ENCODE peak calls at places on chromosome 19, in eight cellular contexts. Z is CD4-positive, alpha-beta T cell; N is tibial artery; A is ovary; U is mammary epithelial cell; D is PC-9; C is left ventricle myocardium inferior; G is CD4-positive, CD25-positive, alpha-beta regulatory T cell. O is an unnamed sample.

GRCh38 chr19:17830567-17831418 is 9.5 kb upstream of the INSL3 start:
- DNase-seq in Z (peak; percentile 48), N (no peak), A (peak; percentile 97), U (no peak), D (peak; percentile 94), C (no peak), G (peak; percentile 32), O (peak; percentile 25)

GRCh38 chr19:16001481-16002312 is 52.9 kb downstream of the OR10H4 start:
- DNase-seq in Z (peak; percentile 17), N (no peak), A (no peak), U (peak; percentile 45), D (no peak), C (no peak), G (no peak), O (no peak)

GRCh38 chr19:31348416-31349159 is 648 bp downstream of the TSHZ3 start:
- DNase-seq in Z (no peak), N (peak; percentile 43), A (peak; percentile 65), U (peak; percentile 69), D (no peak), C (peak; percentile 41), G (no peak), O (no peak)

GRCh38 chr19:51750381-51751124 is 1.1 kb downstream of the FPR1 start:
- DNase-seq in Z (no peak), N (no peak), A (no peak), U (peak; percentile 86), D (no peak), C (no peak), G (no peak), O (no peak)

GRCh38 chr19:17772172-17772571 is 20.9 kb downstream of the FCHO1 start:
- DNase-seq in Z (no peak), N (no peak), A (no peak), U (no peak), D (no peak), C (no peak), G (no peak), O (no peak)

GRCh38 chr19:38869836-38870607 is 8.1 kb downstream of the RINL start:
- DNase-seq in Z (peak; percentile 94), N (peak; percentile 78), A (peak; percentile 81), U (peak; percentile 46), D (no peak), C (peak; percentile 89), G (peak; percentile 93), O (peak; percentile 93)

GRCh38 chr19:41845051-41845590 is 279 bp downstream of the DMRTC2 start:
- DNase-seq in Z (no peak), N (no peak), A (no peak), U (no peak), D (no peak), C (no peak), G (no peak), O (no peak)

GRCh38 chr19:51098366-51099069 is 9.7 kb downstream of the CTU1 start:
- DNase-seq in Z (no peak), N (no peak), A (peak; percentile 47), U (no peak), D (no peak), C (peak; percentile 65), G (peak; percentile 19), O (peak; percentile 18)

GRCh38 chr19:39408392-39409206 is 2.0 kb downstream of the ZFP36 start:
- DNase-seq in Z (peak; percentile 56), N (no peak), A (no peak), U (peak; percentile 61), D (no peak), C (no peak), G (no peak), O (no peak)

GRCh38 chr19:8324186-8325050 is 3.1 kb downstream of the RPS28 start:
- DNase-seq in Z (no peak), N (no peak), A (no peak), U (no peak), D (no peak), C (no peak), G (no peak), O (no peak)

GRCh38 chr19:50058425-50058824 is 32.6 kb downstream of the ZNF473 start:
- DNase-seq in Z (no peak), N (no peak), A (no peak), U (no peak), D (no peak), C (no peak), G (no peak), O (no peak)
- H3K9me3 ChIP-seq in Z (peaks cover 26% of the 10 kb centered on the region), N (peaks cover 27% of the 10 kb centered on the region), A (peaks cover 5% of the 10 kb centered on the region), U (peaks cover 22% of the 10 kb centered on the region), D (peaks cover 32% of the 10 kb centered on the region), C (peaks cover 52% of the 10 kb centered on the region), G (peaks cover 18% of the 10 kb centered on the region), O (peaks cover 5% of the 10 kb centered on the region)

GRCh38 chr19:7197760-7198696 is 96.2 kb downstream of the INSR start:
- DNase-seq in Z (peak; percentile 86), N (peak; percentile 93), A (peak; percentile 95), U (peak; percentile 92), D (peak; percentile 86), C (peak; percentile 94), G (peak; percentile 79), O (peak; percentile 90)

GRCh38 chr19:7202888-7203287 is 91.3 kb downstream of the INSR start:
- DNase-seq in Z (no peak), N (no peak), A (no peak), U (no peak), D (no peak), C (no peak), G (no peak), O (no peak)

GRCh38 chr19:7199613-7200533 is 94.3 kb downstream of the INSR start:
- DNase-seq in Z (no peak), N (no peak), A (no peak), U (no peak), D (peak; percentile 4), C (no peak), G (no peak), O (no peak)

GRCh38 chr19:7203317-7203716 is 90.9 kb downstream of the INSR start:
- DNase-seq in Z (no peak), N (no peak), A (no peak), U (no peak), D (no peak), C (no peak), G (no peak), O (no peak)

GRCh38 chr19:7200739-7201138 is 93.5 kb downstream of the INSR start:
- DNase-seq in Z (no peak), N (no peak), A (no peak), U (no peak), D (no peak), C (no peak), G (no peak), O (no peak)
- H3K9me3 ChIP-seq in Z (no peaks in the 10 kb centered on the region), N (no peaks in the 10 kb centered on the region), A (no peaks in the 10 kb centered on the region), U (peaks cover 2% of the 10 kb centered on the region), D (no peaks in the 10 kb centered on the region), C (no peaks in the 10 kb centered on the region), G (no peaks in the 10 kb centered on the region), O (no peaks in the 10 kb centered on the region)

DNA sequence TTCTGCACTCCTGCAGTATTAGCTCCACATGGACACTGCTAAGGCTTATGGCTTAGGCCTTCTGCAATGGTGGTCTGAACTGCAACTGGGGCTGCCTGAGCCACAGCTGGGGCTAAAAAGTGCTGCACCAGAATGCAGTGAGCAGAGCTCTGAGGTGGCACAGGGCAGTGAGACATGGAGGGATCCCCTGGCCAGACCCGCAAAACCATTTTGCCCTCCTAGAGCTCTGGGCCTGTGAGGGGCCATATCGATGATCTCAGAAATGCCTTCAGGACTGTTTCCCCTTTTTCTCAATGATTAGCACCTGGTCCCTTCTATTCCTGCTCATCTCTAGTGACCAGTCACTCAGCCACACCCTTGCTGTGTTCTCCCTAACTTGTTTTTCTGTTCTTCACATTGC is 397.7 kb downstream of the UQCRFS1 start:
- DNase-seq in Z (no peak), N (no peak), A (no peak), U (no peak), D (no peak), C (no peak), G (no peak), O (no peak)
- H3K9me3 ChIP-seq in Z (no peaks in the 10 kb centered on the region), N (no peaks in the 10 kb centered on the region), A (no peaks in the 10 kb centered on the region), U (peaks cover 22% of the 10 kb centered on the region), D (no peaks in the 10 kb centered on the region), C (no peaks in the 10 kb centered on the region), G (peaks cover 2% of the 10 kb centered on the region), O (no peaks in the 10 kb centered on the region)

GRCh38 chr19:9453953-9454352 is 18.6 kb upstream of the ZNF266 start:
- DNase-seq in Z (no peak), N (no peak), A (no peak), U (no peak), D (no peak), C (no peak), G (no peak), O (no peak)
- H3K9me3 ChIP-seq in Z (peaks cover 84% of the 10 kb centered on the region), N (peaks cover 85% of the 10 kb centered on the region), A (peaks cover 18% of the 10 kb centered on the region), U (peaks cover 9% of the 10 kb centered on the region), D (peaks cover 42% of the 10 kb centered on the region), C (peaks cover 95% of the 10 kb centered on the region), G (peaks cover 19% of the 10 kb centered on the region), O (peaks cover 22% of the 10 kb centered on the region)

GRCh38 chr19:9610484-9611113 is 10.4 kb downstream of the ZNF561 start:
- DNase-seq in Z (no peak), N (no peak), A (no peak), U (no peak), D (no peak), C (no peak), G (no peak), O (no peak)

DNA sequence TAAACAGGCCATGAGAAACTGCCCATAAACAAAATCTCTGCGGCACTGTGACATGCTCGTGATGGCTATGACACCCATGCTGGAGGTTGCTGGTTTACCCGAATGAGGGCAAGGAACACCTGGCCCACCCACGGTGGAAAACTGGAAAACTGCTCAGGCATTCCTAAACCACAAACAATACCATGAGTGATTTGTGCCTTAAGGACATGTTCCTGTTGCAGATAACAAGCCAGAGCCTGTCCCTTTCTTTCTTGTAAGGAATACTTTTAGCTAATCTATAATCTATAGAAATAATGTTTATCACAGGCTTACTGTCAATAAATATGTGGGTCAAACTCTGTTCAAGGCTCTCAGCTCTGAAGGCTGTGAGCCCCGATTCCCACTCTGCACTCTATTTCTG is 12.1 kb downstream of the ZNF561 start:
- DNase-seq in Z (no peak), N (no peak), A (no peak), U (no peak), D (no peak), C (no peak), G (no peak), O (no peak)
- H3K9me3 ChIP-seq in Z (peaks cover 83% of the 10 kb centered on the region), N (peaks cover 83% of the 10 kb centered on the region), A (peaks cover 44% of the 10 kb centered on the region), U (peaks cover 63% of the 10 kb centered on the region), D (peaks cover 77% of the 10 kb centered on the region), C (peaks cover 91% of the 10 kb centered on the region), G (peaks cover 37% of the 10 kb centered on the region), O (peaks cover 22% of the 10 kb centered on the region)

GRCh38 chr19:58117841-58118575 is 20.0 kb upstream of the ZSCAN18 start:
- DNase-seq in Z (no peak), N (no peak), A (peak; percentile 19), U (no peak), D (no peak), C (no peak), G (no peak), O (no peak)

GRCh38 chr19:58123354-58123753 is 25.3 kb upstream of the ZSCAN18 start:
- DNase-seq in Z (no peak), N (no peak), A (no peak), U (no peak), D (no peak), C (no peak), G (no peak), O (no peak)

GRCh38 chr19:58118979-58119733 is 21.1 kb upstream of the ZSCAN18 start:
- DNase-seq in Z (no peak), N (no peak), A (no peak), U (no peak), D (no peak), C (no peak), G (no peak), O (no peak)
- H3K9me3 ChIP-seq in Z (peaks cover 90% of the 10 kb centered on the region), N (peaks cover 100% of the 10 kb centered on the region), A (peaks cover 45% of the 10 kb centered on the region), U (peaks cover 74% of the 10 kb centered on the region), D (peaks cover 75% of the 10 kb centered on the region), C (peaks cover 100% of the 10 kb centered on the region), G (peaks cover 57% of the 10 kb centered on the region), O (peaks cover 31% of the 10 kb centered on the region)